ENCODE peak calls at places on chromosomes 2 and 18, in nine cellular contexts. N is cardiac fibroblast, W is M059J, J is GM23338, A is progenitor cell of endocrine pancreas, M is osteoblast, V is GM13976, Y is hepatocyte, F is brain microvascular endothelial cell. B is an unnamed sample.

GRCh38 chr2:44944952-44945612 is 3.6 kb downstream of the SIX3 start:
- DNase-seq in N (no peak), W (no peak), J (no peak), A (no peak), M (peak), V (no peak), Y (no peak), F (no peak), B (no peak)

GRCh38 chr2:105722726-105723297 is 21.9 kb upstream of the NCK2 start:
- DNase-seq in N (no peak), W (no peak), J (no peak), A (no peak), M (peak), V (no peak), Y (no peak), F (no peak), B (no peak)

GRCh38 chr2:207256026-207256425 is 90.3 kb upstream of the KLF7 start:
- DNase-seq in N (no peak), W (no peak), J (no peak), A (no peak), M (no peak), V (no peak), Y (no peak), F (no peak), B (no peak)

GRCh38 chr2:5691659-5692529 is at the start of gene SOX11:
- DNase-seq in N (no peak), W (no peak), J (peak), A (peak), M (peak), V (no peak), Y (peak), F (peak), B (peak)

GRCh38 chr2:101972621-101973434 is 18.9 kb upstream of the IL1R2 start:
- DNase-seq in N (peak), W (peak), J (no peak), A (no peak), M (peak), V (no peak), Y (no peak), F (peak), B (no peak)

GRCh38 chr18:62616331-62616805 is 93.5 kb downstream of the ZCCHC2 start:
- DNase-seq in N (peak), W (no peak), J (no peak), A (no peak), M (no peak), V (no peak), Y (no peak), F (peak), B (no peak)

GRCh38 chr2:235709124-235709813 is 215.4 kb downstream of the AGAP1 start:
- DNase-seq in N (peak), W (peak), J (no peak), A (no peak), M (peak), V (no peak), Y (peak), F (peak), B (no peak)

GRCh38 chr18:35729971-35730668 is 148.6 kb downstream of the GALNT1 start:
- DNase-seq in N (no peak), W (no peak), J (no peak), A (no peak), M (no peak), V (no peak), Y (no peak), F (no peak), B (peak)

GRCh38 chr18:25171334-25171733 is 180.6 kb downstream of the ZNF521 start:
- DNase-seq in N (no peak), W (no peak), J (no peak), A (no peak), M (no peak), V (no peak), Y (no peak), F (no peak), B (no peak)

GRCh38 chr2:16010011-16010410 is 69.7 kb downstream of the MYCN start:
- DNase-seq in N (no peak), W (no peak), J (no peak), A (no peak), M (no peak), V (no peak), Y (no peak), F (no peak), B (no peak)

GRCh38 chr2:133739039-133739438 is 170.8 kb upstream of the NCKAP5 start:
- DNase-seq in N (no peak), W (no peak), J (no peak), A (no peak), M (no peak), V (no peak), Y (no peak), F (no peak), B (no peak)

GRCh38 chr2:233081232-233081730 is 21.1 kb downstream of the INPP5D start:
- DNase-seq in N (no peak), W (no peak), J (no peak), A (no peak), M (no peak), V (no peak), Y (no peak), F (no peak), B (no peak)

GRCh38 chr18:4854664-4855063 is 342.4 kb downstream of the AKAIN1 start:
- DNase-seq in N (no peak), W (no peak), J (peak), A (no peak), M (no peak), V (no peak), Y (no peak), F (no peak), B (no peak)

GRCh38 chr2:114753145-114753544 is 310.7 kb downstream of the DPP10 start:
- DNase-seq in N (no peak), W (no peak), J (no peak), A (no peak), M (peak), V (no peak), Y (no peak), F (no peak), B (no peak)

GRCh38 chr2:437180-437579 is 149.3 kb upstream of the ALKAL2 start:
- DNase-seq in N (no peak), W (no peak), J (no peak), A (no peak), M (no peak), V (no peak), Y (no peak), F (no peak), B (no peak)

GRCh38 chr2:43484323-43484930 is 111.4 kb downstream of the THADA start:
- DNase-seq in N (peak), W (peak), J (peak), A (no peak), M (no peak), V (no peak), Y (peak), F (peak), B (peak)

GRCh38 chr2:25618676-25619075 is 54.7 kb downstream of the DTNB start:
- DNase-seq in N (peak), W (peak), J (no peak), A (no peak), M (peak), V (no peak), Y (peak), F (peak), B (peak)

GRCh38 chr2:74292752-74293151 is 50.5 kb downstream of the SLC4A5 start:
- DNase-seq in N (no peak), W (no peak), J (no peak), A (no peak), M (no peak), V (no peak), Y (peak), F (peak), B (no peak)

GRCh38 chr18:48868468-48869466 is 82.0 kb downstream of the SMAD7 start:
- DNase-seq in N (no peak), W (no peak), J (no peak), A (no peak), M (peak), V (peak), Y (peak), F (no peak), B (peak)

GRCh38 chr2:218228366-218229092 is 11.5 kb downstream of the ARPC2 start:
- DNase-seq in N (peak), W (peak), J (no peak), A (no peak), M (peak), V (no peak), Y (no peak), F (no peak), B (no peak)

GRCh38 chr18:51196811-51197660 is 445 bp downstream of the MEX3C start:
- DNase-seq in N (peak), W (peak), J (peak), A (peak), M (peak), V (peak), Y (peak), F (peak), B (peak)

GRCh38 chr2:238305092-238305862 is 15.0 kb upstream of the TRAF3IP1 start:
- DNase-seq in N (no peak), W (no peak), J (peak), A (no peak), M (peak), V (no peak), Y (no peak), F (no peak), B (no peak)

GRCh38 chr2:226031078-226031937 is 631.8 kb downstream of the NYAP2 start:
- DNase-seq in N (peak), W (peak), J (peak), A (peak), M (peak), V (peak), Y (peak), F (peak), B (peak)

GRCh38 chr2:74491671-74492544 is 7.5 kb downstream of the LBX2 start:
- DNase-seq in N (no peak), W (no peak), J (no peak), A (no peak), M (no peak), V (no peak), Y (no peak), F (no peak), B (no peak)

GRCh38 chr2:165648826-165649225 is 145.2 kb downstream of the GALNT3 start:
- DNase-seq in N (no peak), W (no peak), J (no peak), A (no peak), M (no peak), V (no peak), Y (no peak), F (no peak), B (peak)